ENCODE peak calls at places on chromosomes 5 and 9, in ten cellular contexts. A is natural killer cell; S is endothelial cell; C is hepatocyte; O is fibroblast of lung; U is neural crest cell; K is esophagus squamous epithelium; Y is endodermal cell; M is CD4-positive, alpha-beta T cell; R is ascending aorta. V is an unnamed sample.

GRCh38 chr5:126544087-126544740 is 50.8 kb downstream of the ALDH7A1 start:
- DNase-seq in A (no peak), S (peak; percentile 59), C (peak; percentile 58), O (peak; percentile 42), U (peak; percentile 26), K (no peak), Y (peak; percentile 78), M (no peak), R (no peak), V (peak; percentile 58)

GRCh38 chr5:172059661-172060100 is 53.2 kb upstream of the FBXW11 start:
- DNase-seq in A (no peak), S (peak; percentile 24), C (no peak), O (peak; percentile 20), U (no peak), K (no peak), Y (peak; percentile 68), M (no peak), R (peak; percentile 30), V (no peak)

GRCh38 chr9:123863164-123863855 is 66.6 kb downstream of the DENND1A start:
- DNase-seq in A (no peak), S (no peak), C (no peak), O (peak; percentile 48), U (no peak), K (no peak), Y (no peak), M (no peak), R (no peak), V (no peak)

GRCh38 chr5:121189569-121190305 is 661.9 kb upstream of the FTMT start:
- DNase-seq in A (no peak), S (no peak), C (peak; percentile 54), O (peak; percentile 74), U (no peak), K (no peak), Y (no peak), M (no peak), R (no peak), V (peak; percentile 72)

GRCh38 chr5:90050135-90050534 is 359.4 kb downstream of the CETN3 start:
- DNase-seq in A (no peak), S (no peak), C (no peak), O (no peak), U (no peak), K (no peak), Y (no peak), M (no peak), R (no peak), V (no peak)

GRCh38 chr5:72057816-72058215 is 49.5 kb upstream of the MAP1B start:
- DNase-seq in A (no peak), S (no peak), C (no peak), O (no peak), U (no peak), K (no peak), Y (no peak), M (no peak), R (no peak), V (peak; percentile 43)

GRCh38 chr5:134504629-134505300 is 20.7 kb upstream of the JADE2 start:
- DNase-seq in A (no peak), S (no peak), C (no peak), O (no peak), U (no peak), K (no peak), Y (no peak), M (no peak), R (peak; percentile 49), V (no peak)

GRCh38 chr9:114112778-114113585 is 13.9 kb upstream of the KIF12 start:
- DNase-seq in A (no peak), S (no peak), C (peak; percentile 78), O (peak; percentile 64), U (no peak), K (no peak), Y (peak; percentile 33), M (no peak), R (peak; percentile 92), V (peak; percentile 55)

GRCh38 chr9:6687180-6687579 is 41.7 kb upstream of the GLDC start:
- DNase-seq in A (no peak), S (no peak), C (no peak), O (no peak), U (no peak), K (no peak), Y (no peak), M (no peak), R (no peak), V (no peak)

GRCh38 chr9:6689893-6690634 is 44.5 kb upstream of the GLDC start:
- DNase-seq in A (no peak), S (no peak), C (no peak), O (no peak), U (no peak), K (no peak), Y (no peak), M (no peak), R (no peak), V (no peak)

GRCh38 chr9:6681957-6682501 is 36.5 kb upstream of the GLDC start:
- DNase-seq in A (no peak), S (no peak), C (no peak), O (no peak), U (no peak), K (no peak), Y (no peak), M (no peak), R (no peak), V (no peak)

GRCh38 chr9:6681147-6681956 is 35.8 kb upstream of the GLDC start:
- DNase-seq in A (peak; percentile 79), S (peak; percentile 95), C (peak; percentile 100), O (peak; percentile 97), U (peak; percentile 89), K (peak; percentile 88), Y (peak; percentile 98), M (peak; percentile 83), R (peak; percentile 98), V (peak; percentile 98)

GRCh38 chr9:6686396-6686795 is 40.9 kb upstream of the GLDC start:
- DNase-seq in A (no peak), S (no peak), C (peak; percentile 16), O (peak; percentile 52), U (no peak), K (no peak), Y (no peak), M (no peak), R (no peak), V (no peak)
- TF ChIP-seq CTCF in A (no peak), S (no peak), C (peak; percentile 39), O (no peak), U (no peak), K (no peak), Y (peak; percentile 31), M (peak; percentile 9), R (peak; percentile 43), V (peak; percentile 31)

GRCh38 chr5:168027002-168027401 is 264.4 kb upstream of the WWC1 start:
- DNase-seq in A (no peak), S (no peak), C (no peak), O (no peak), U (no peak), K (no peak), Y (no peak), M (no peak), R (no peak), V (no peak)

GRCh38 chr5:168017313-168017712 is 274.1 kb upstream of the WWC1 start:
- DNase-seq in A (no peak), S (no peak), C (no peak), O (no peak), U (no peak), K (no peak), Y (no peak), M (no peak), R (no peak), V (no peak)

GRCh38 chr5:168023190-168023589 is 268.3 kb upstream of the WWC1 start:
- DNase-seq in A (no peak), S (no peak), C (peak; percentile 74), O (peak; percentile 15), U (no peak), K (no peak), Y (no peak), M (no peak), R (no peak), V (peak; percentile 35)

GRCh38 chr5:168020522-168021294 is 270.7 kb upstream of the WWC1 start:
- DNase-seq in A (no peak), S (no peak), C (no peak), O (peak; percentile 45), U (no peak), K (no peak), Y (no peak), M (no peak), R (no peak), V (no peak)

GRCh38 chr5:168022761-168023160 is 268.7 kb upstream of the WWC1 start:
- DNase-seq in A (no peak), S (no peak), C (peak; percentile 12), O (no peak), U (no peak), K (no peak), Y (no peak), M (no peak), R (no peak), V (no peak)
- TF ChIP-seq CTCF in A (no peak), S (no peak), C (no peak), O (no peak), U (no peak), K (no peak), Y (no peak), M (no peak), R (no peak), V (no peak)

GRCh38 chr9:128091144-128091543 is 23.1 kb downstream of the SLC25A25 start:
- DNase-seq in A (no peak), S (no peak), C (peak; percentile 61), O (peak; percentile 92), U (peak; percentile 39), K (no peak), Y (peak; percentile 92), M (no peak), R (peak; percentile 87), V (peak; percentile 91)
- TF ChIP-seq CTCF in A (no peak), S (no peak), C (no peak), O (no peak), U (no peak), K (no peak), Y (no peak), M (no peak), R (no peak), V (no peak)

GRCh38 chr9:130447193-130447816 is 2.5 kb downstream of the ASS1 start:
- DNase-seq in A (no peak), S (no peak), C (no peak), O (no peak), U (no peak), K (no peak), Y (no peak), M (no peak), R (no peak), V (no peak)

GRCh38 chr9:130444565-130445221 is at the start of gene ASS1:
- DNase-seq in A (no peak), S (peak; percentile 28), C (peak; percentile 91), O (peak; percentile 17), U (no peak), K (no peak), Y (peak; percentile 90), M (no peak), R (peak; percentile 81), V (peak; percentile 86)

GRCh38 chr9:130446111-130446861 is 1.5 kb downstream of the ASS1 start:
- DNase-seq in A (no peak), S (no peak), C (peak; percentile 67), O (peak; percentile 95), U (no peak), K (no peak), Y (peak; percentile 77), M (no peak), R (peak; percentile 89), V (peak; percentile 65)

GRCh38 chr9:130443840-130444492 is 795 bp upstream of the ASS1 start:
- DNase-seq in A (no peak), S (no peak), C (no peak), O (peak; percentile 20), U (no peak), K (no peak), Y (no peak), M (no peak), R (no peak), V (no peak)

DNA sequence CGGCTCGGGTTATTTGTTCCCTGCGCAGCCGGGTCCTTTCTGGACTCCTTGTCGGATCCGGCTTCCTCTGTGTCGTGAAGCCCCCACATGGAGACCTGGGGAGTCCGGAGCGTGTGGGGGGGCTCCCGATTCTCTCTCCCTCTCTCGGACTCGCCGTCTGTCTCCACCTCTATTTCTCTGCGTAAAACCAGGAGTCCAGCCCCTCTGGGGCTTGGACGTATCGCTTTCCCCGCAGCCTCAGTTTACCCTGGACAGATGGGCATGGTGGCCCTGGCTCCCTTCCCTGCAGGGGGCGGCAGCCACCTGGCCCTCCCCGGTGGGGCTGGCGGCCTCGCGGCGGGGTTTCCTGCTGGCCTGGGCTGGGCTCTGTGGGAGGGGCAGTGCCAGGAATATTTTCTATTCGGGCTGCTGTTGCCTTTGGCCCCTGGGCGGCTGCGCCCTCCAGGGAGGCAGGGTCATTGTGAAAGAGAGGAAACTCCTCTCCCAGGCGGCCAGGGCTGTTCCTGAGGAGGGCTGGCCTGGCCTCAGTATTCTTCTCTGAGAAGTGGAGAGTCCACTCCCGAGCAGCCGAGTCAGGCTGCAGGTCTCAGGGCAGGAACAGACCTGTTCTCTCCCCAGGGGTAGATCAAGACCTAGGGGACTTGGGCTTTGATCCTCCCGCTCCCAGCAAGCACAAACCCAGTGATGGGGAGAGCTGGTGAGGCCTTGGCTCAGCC is 665 bp downstream of the ASS1 start:
- DNase-seq in A (no peak), S (peak; percentile 42), C (peak; percentile 78), O (peak; percentile 66), U (no peak), K (no peak), Y (peak; percentile 75), M (no peak), R (peak; percentile 91), V (peak; percentile 47)
- TF ChIP-seq CTCF in A (no peak), S (no peak), C (peak; percentile 20), O (no peak), U (no peak), K (no peak), Y (no peak), M (no peak), R (peak; percentile 13), V (no peak)

V was measured in BE2C.